ENCODE peak calls at places on chromosomes 16 and 17, in eight cellular contexts. One of them, this sample, is unnamed.

GRCh38 chr17:35510031-35510430 is 27.4 kb downstream of the SLFN12L start:
- DNase-seq in endothelial cell: no peak
- DNase-seq in H54: no peak
- DNase-seq in cardiac fibroblast: no peak
- DNase-seq in ACHN: no peak
- DNase-seq in stimulated activated CD8-positive, alpha-beta memory T cell treated with anti-CD3 and anti-CD28 coated beads, Interleukin-4, amount 100 ng/mL, for 4 hours: no peak
- DNase-seq in Caki2: no peak
- DNase-seq in NCI-H1436: no peak
- DNase-seq in this sample: no peak

GRCh38 chr17:1485748-1486376 is 6.6 kb downstream of the MYO1C start:
- DNase-seq in endothelial cell: peak
- DNase-seq in H54: peak
- DNase-seq in cardiac fibroblast: peak
- DNase-seq in ACHN: peak
- DNase-seq in stimulated activated CD8-positive, alpha-beta memory T cell treated with anti-CD3 and anti-CD28 coated beads, Interleukin-4, amount 100 ng/mL, for 4 hours: peak
- DNase-seq in Caki2: peak
- DNase-seq in NCI-H1436: peak
- DNase-seq in this sample: peak

GRCh38 chr17:20922128-20922670 is 120.6 kb downstream of the USP22 start:
- DNase-seq in endothelial cell: no peak
- DNase-seq in H54: peak
- DNase-seq in cardiac fibroblast: peak
- DNase-seq in ACHN: no peak
- DNase-seq in stimulated activated CD8-positive, alpha-beta memory T cell treated with anti-CD3 and anti-CD28 coated beads, Interleukin-4, amount 100 ng/mL, for 4 hours: no peak
- DNase-seq in Caki2: peak
- DNase-seq in NCI-H1436: no peak
- DNase-seq in this sample: no peak

GRCh38 chr17:44071772-44072171 is 1.2 kb downstream of the G6PC3 start:
- DNase-seq in endothelial cell: no peak
- DNase-seq in H54: no peak
- DNase-seq in cardiac fibroblast: no peak
- DNase-seq in ACHN: no peak
- DNase-seq in stimulated activated CD8-positive, alpha-beta memory T cell treated with anti-CD3 and anti-CD28 coated beads, Interleukin-4, amount 100 ng/mL, for 4 hours: no peak
- DNase-seq in Caki2: no peak
- DNase-seq in NCI-H1436: no peak
- DNase-seq in this sample: no peak

GRCh38 chr16:31071861-31072260 is 2.2 kb downstream of the ZNF668 start:
- DNase-seq in endothelial cell: no peak
- DNase-seq in H54: no peak
- DNase-seq in cardiac fibroblast: peak
- DNase-seq in ACHN: no peak
- DNase-seq in stimulated activated CD8-positive, alpha-beta memory T cell treated with anti-CD3 and anti-CD28 coated beads, Interleukin-4, amount 100 ng/mL, for 4 hours: no peak
- DNase-seq in Caki2: no peak
- DNase-seq in NCI-H1436: no peak
- DNase-seq in this sample: no peak

GRCh38 chr17:62064029-62064790 is 868 bp downstream of the MED13 start:
- DNase-seq in endothelial cell: no peak
- DNase-seq in H54: peak
- DNase-seq in cardiac fibroblast: peak
- DNase-seq in ACHN: peak
- DNase-seq in stimulated activated CD8-positive, alpha-beta memory T cell treated with anti-CD3 and anti-CD28 coated beads, Interleukin-4, amount 100 ng/mL, for 4 hours: no peak
- DNase-seq in Caki2: peak
- DNase-seq in NCI-H1436: no peak
- DNase-seq in this sample: no peak

GRCh38 chr16:49587051-49587450 is 213.4 kb downstream of the C16orf78 start:
- DNase-seq in endothelial cell: no peak
- DNase-seq in H54: no peak
- DNase-seq in cardiac fibroblast: no peak
- DNase-seq in ACHN: no peak
- DNase-seq in stimulated activated CD8-positive, alpha-beta memory T cell treated with anti-CD3 and anti-CD28 coated beads, Interleukin-4, amount 100 ng/mL, for 4 hours: no peak
- DNase-seq in Caki2: no peak
- DNase-seq in NCI-H1436: no peak
- DNase-seq in this sample: no peak

GRCh38 chr17:74467221-74467951 is 952 bp downstream of the CD300A start:
- DNase-seq in endothelial cell: no peak
- DNase-seq in H54: no peak
- DNase-seq in cardiac fibroblast: no peak
- DNase-seq in ACHN: no peak
- DNase-seq in stimulated activated CD8-positive, alpha-beta memory T cell treated with anti-CD3 and anti-CD28 coated beads, Interleukin-4, amount 100 ng/mL, for 4 hours: no peak
- DNase-seq in Caki2: no peak
- DNase-seq in NCI-H1436: no peak
- DNase-seq in this sample: no peak

GRCh38 chr17:74646231-74646630 is 22.7 kb upstream of the CD300E start:
- DNase-seq in endothelial cell: no peak
- DNase-seq in H54: peak
- DNase-seq in cardiac fibroblast: peak
- DNase-seq in ACHN: peak
- DNase-seq in stimulated activated CD8-positive, alpha-beta memory T cell treated with anti-CD3 and anti-CD28 coated beads, Interleukin-4, amount 100 ng/mL, for 4 hours: no peak
- DNase-seq in Caki2: no peak
- DNase-seq in NCI-H1436: peak
- DNase-seq in this sample: no peak

GRCh38 chr17:51046527-51047384 is 73.9 kb downstream of the SPAG9 start:
- DNase-seq in endothelial cell: peak
- DNase-seq in H54: peak
- DNase-seq in cardiac fibroblast: peak
- DNase-seq in ACHN: peak
- DNase-seq in stimulated activated CD8-positive, alpha-beta memory T cell treated with anti-CD3 and anti-CD28 coated beads, Interleukin-4, amount 100 ng/mL, for 4 hours: no peak
- DNase-seq in Caki2: peak
- DNase-seq in NCI-H1436: peak
- DNase-seq in this sample: peak

GRCh38 chr17:80429356-80430275 is 14.6 kb downstream of the ENDOV start:
- DNase-seq in endothelial cell: no peak
- DNase-seq in H54: no peak
- DNase-seq in cardiac fibroblast: no peak
- DNase-seq in ACHN: no peak
- DNase-seq in stimulated activated CD8-positive, alpha-beta memory T cell treated with anti-CD3 and anti-CD28 coated beads, Interleukin-4, amount 100 ng/mL, for 4 hours: no peak
- DNase-seq in Caki2: no peak
- DNase-seq in NCI-H1436: no peak
- DNase-seq in this sample: no peak

GRCh38 chr16:19872935-19873334 is 11.7 kb downstream of the GPRC5B start:
- DNase-seq in endothelial cell: no peak
- DNase-seq in H54: no peak
- DNase-seq in cardiac fibroblast: no peak
- DNase-seq in ACHN: no peak
- DNase-seq in stimulated activated CD8-positive, alpha-beta memory T cell treated with anti-CD3 and anti-CD28 coated beads, Interleukin-4, amount 100 ng/mL, for 4 hours: no peak
- DNase-seq in Caki2: no peak
- DNase-seq in NCI-H1436: no peak
- DNase-seq in this sample: no peak

GRCh38 chr17:27882162-27882840 is 10.9 kb downstream of the LYRM9 start:
- DNase-seq in endothelial cell: no peak
- DNase-seq in H54: no peak
- DNase-seq in cardiac fibroblast: no peak
- DNase-seq in ACHN: no peak
- DNase-seq in stimulated activated CD8-positive, alpha-beta memory T cell treated with anti-CD3 and anti-CD28 coated beads, Interleukin-4, amount 100 ng/mL, for 4 hours: no peak
- DNase-seq in Caki2: no peak
- DNase-seq in NCI-H1436: no peak
- DNase-seq in this sample: no peak

This sample was measured in omental fat pad.